ENCODE peak calls at places on chromosomes 11 and 22, in five cellular contexts. Q is EL; F is activated T-cell treated with anti-CD3 and anti-CD28 coated beads, Interleukin-2, amount 50 U/mL, for 72 hours; W is Peyer's patch; N is posterior vena cava. J is an unnamed sample.

GRCh38 chr11:57482782-57483569 is 22.6 kb downstream of the RTN4RL2 start:
- DNase-seq in Q (peak), F (peak), W (peak), N (no peak), J (peak)

GRCh38 chr11:48095779-48096470 is 115.6 kb downstream of the PTPRJ start:
- DNase-seq in Q (no peak), F (peak), W (no peak), N (no peak), J (no peak)

GRCh38 chr11:44842219-44842618 is 108.5 kb downstream of the TP53I11 start:
- DNase-seq in Q (peak), F (no peak), W (no peak), N (peak), J (no peak)

GRCh38 chr11:86629070-86629706 is 43.2 kb downstream of the ME3 start:
- DNase-seq in Q (no peak), F (no peak), W (no peak), N (no peak), J (no peak)

GRCh38 chr22:24588756-24589481 is 4.0 kb downstream of the LRRC75B start:
- DNase-seq in Q (no peak), F (no peak), W (peak), N (peak), J (no peak)

GRCh38 chr11:1943576-1943975 is 3.6 kb upstream of the MRPL23 start:
- DNase-seq in Q (no peak), F (no peak), W (no peak), N (peak), J (no peak)

GRCh38 chr11:72775288-72776110 is 18.3 kb downstream of the STARD10 start:
- DNase-seq in Q (no peak), F (no peak), W (no peak), N (no peak), J (no peak)

GRCh38 chr22:48827228-48827810 is 1000.4 kb downstream of the BRD1 start:
- DNase-seq in Q (no peak), F (no peak), W (no peak), N (peak), J (no peak)

GRCh38 chr11:93737904-93738612 is 3.2 kb downstream of the TAF1D start:
- DNase-seq in Q (peak), F (no peak), W (no peak), N (no peak), J (no peak)

GRCh38 chr22:38240734-38241252 is 32.0 kb downstream of the TMEM184B start:
- DNase-seq in Q (peak), F (no peak), W (peak), N (no peak), J (no peak)